ENCODE peak calls at places on chromosomes 16 and 17, in four cellular contexts. Y, K, W and P are unnamed samples.

GRCh38 chr17:13337864-13338371 is 263.8 kb downstream of the HS3ST3A1 start:
- DNase-seq in W (no peak), Y (peak), K (peak), P (peak)

GRCh38 chr17:45293413-45294211 is 23.2 kb downstream of the MAP3K14 start:
- DNase-seq in W (peak), K (peak), Y (peak), P (no peak)

GRCh38 chr17:59367657-59368045 is 36.2 kb downstream of the YPEL2 start:
- DNase-seq in K (no peak), W (no peak), Y (no peak), P (no peak)

GRCh38 chr16:89892635-89893034 is 19.2 kb downstream of the TCF25 start:
- DNase-seq in W (no peak), Y (no peak), K (no peak), P (no peak)

GRCh38 chr16:58792188-58792587 is 58.1 kb upstream of the GOT2 start:
- DNase-seq in K (no peak), W (no peak), Y (no peak), P (no peak)

GRCh38 chr17:50348522-50349240 is 2.8 kb downstream of the XYLT2 start:
- DNase-seq in W (no peak), K (peak), Y (no peak), P (no peak)

GRCh38 chr17:37191219-37191618 is 184.6 kb upstream of the C17orf78 start:
- DNase-seq in K (peak), W (no peak), Y (no peak), P (no peak)

GRCh38 chr16:85650864-85651811 is 37.6 kb downstream of the GINS2 start:
- DNase-seq in K (no peak), W (no peak), Y (no peak), P (no peak)

GRCh38 chr16:12618515-12618914 is 185.2 kb downstream of the CPPED1 start:
- DNase-seq in W (peak), K (no peak), Y (no peak), P (no peak)

GRCh38 chr17:50331085-50331791 is 14.7 kb upstream of the XYLT2 start:
- DNase-seq in K (peak), Y (no peak), W (no peak), P (no peak)

GRCh38 chr16:15874745-15875314 is 13.6 kb downstream of the CEP20 start:
- DNase-seq in W (no peak), Y (peak), K (peak), P (no peak)

GRCh38 chr17:76384222-76384986 is at the start of gene SPHK1:
- DNase-seq in K (peak), Y (peak), W (no peak), P (peak)

GRCh38 chr17:79524201-79524882 is 86.5 kb downstream of the RBFOX3 start:
- DNase-seq in W (no peak), Y (no peak), K (no peak), P (no peak)

DNA sequence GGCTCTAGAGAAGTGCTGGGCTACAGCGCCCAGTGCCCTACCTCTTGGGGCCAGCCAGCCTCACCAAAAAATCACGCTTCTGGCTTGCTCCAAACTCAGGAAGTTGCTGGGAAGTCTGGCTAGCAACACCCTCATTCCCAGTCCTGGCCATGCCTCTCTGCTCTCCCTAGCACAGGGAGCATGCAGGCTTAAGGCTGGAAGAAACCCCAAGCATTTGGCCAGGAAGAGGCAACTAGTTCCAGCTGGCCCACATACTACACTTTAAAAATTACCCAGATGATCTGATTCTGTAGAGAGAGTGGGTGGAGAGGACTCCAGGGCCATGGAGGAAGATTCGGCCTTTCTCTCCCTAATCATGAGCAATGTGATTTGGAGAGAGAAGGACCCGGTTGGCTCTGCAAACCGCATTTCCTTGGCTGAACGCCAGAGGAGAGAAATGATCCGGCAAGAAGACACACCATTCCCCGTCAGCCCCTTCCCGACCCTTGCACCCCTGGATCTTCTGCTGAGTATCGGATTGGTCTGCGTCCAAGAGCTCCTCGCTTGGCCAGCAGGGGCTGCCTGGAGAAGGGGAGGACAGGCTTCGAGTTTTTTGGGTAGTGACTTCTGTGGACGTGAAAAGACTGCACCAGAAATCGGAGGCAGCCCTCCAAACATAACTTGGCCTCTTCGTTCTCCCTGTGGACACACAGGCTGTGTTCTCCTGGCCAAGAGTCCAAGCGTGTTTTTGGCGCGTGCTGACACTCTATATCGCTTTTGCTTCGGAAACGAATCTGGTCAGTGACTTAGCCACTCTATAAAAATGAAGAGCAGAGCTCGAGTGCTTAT is 406.3 kb downstream of the WWOX start:
- DNase-seq in K (no peak), W (no peak), Y (no peak), P (no peak)
- TF ChIP-seq CTCF in K (no peak), W (no peak), Y (no peak), P (no peak)

GRCh38 chr16:30659507-30660423 is 1.5 kb downstream of the FBRS start:
- DNase-seq in Y (peak), K (no peak), W (no peak), P (peak)

GRCh38 chr16:30656974-30657865 is 1.0 kb upstream of the FBRS start:
- DNase-seq in K (no peak), Y (no peak), W (no peak), P (peak)

GRCh38 chr16:30660424-30661251 is 2.4 kb downstream of the FBRS start:
- DNase-seq in K (no peak), Y (no peak), W (no peak), P (peak)

GRCh38 chr16:30657866-30658730 is at the start of gene FBRS:
- DNase-seq in K (peak), Y (peak), W (peak), P (peak)

GRCh38 chr16:30658731-30659506 is 688 bp downstream of the FBRS start:
- DNase-seq in Y (peak), K (peak), W (peak), P (peak)
- TF ChIP-seq CTCF in Y (no peak), K (peak), W (no peak), P (peak)

DNA sequence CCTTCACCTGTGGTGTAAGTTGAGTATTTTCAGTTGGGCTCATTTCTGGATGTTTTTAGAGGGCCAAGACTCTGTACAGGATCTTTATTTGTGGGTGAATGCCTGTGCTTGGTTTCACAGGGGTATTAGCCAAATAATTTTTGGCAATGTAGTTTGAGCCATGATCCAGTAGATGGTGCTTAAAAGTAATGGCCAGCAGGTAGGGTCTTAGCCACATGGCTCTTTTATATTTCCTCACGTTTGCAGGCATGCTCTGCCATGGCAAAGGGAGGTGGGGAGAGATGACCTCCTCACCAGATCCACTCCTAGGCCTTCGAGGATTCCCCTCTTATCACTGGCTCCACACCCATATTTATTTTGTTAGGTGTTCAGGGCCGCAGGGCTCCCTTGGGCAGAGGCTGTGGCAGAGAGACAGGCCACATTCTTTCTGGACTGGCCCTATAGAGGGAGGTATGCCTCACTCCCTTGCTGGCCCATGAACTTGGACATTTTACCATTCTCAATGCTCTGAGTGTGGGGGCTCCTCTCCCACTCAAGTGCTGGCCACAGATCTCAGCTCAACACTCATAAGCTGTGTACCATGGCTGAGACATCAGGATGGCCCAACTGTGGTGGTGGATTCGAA is 417.1 kb downstream of the XYLT1 start:
- DNase-seq in W (no peak), K (no peak), Y (no peak), P (no peak)
- TF ChIP-seq CTCF in W (no peak), K (no peak), Y (no peak), P (peak)

DNA sequence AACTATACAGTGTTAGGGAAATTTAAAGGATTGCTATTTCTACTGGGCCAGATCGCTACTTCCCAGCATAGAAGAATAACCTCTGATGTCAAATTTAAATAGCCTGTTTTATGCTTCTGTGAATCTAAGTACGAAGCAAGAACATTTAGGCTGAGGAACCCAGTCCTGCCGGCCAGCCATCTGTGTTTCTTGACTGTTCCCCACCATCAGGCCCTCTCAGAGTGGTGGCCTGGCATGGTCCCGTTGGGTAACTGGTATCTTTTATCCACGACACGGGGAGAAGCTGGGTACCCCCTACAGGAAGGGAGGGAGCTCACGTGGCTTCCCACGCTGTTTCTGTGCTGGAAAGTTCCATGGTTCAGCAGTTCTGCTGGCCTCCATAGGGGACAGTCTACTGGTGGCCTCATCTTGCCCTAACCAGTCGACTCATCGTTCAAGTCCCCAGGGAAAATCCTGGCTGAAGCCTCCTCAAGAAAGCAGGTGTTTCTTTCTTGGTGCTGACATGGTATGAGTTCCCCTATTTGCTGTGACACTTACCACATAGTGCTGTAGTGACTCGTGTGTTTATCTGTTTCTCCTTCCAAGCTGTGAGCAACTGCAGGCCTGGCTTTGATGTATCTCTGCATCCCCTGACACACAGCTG is 201.7 kb upstream of the NLRP1 start:
- DNase-seq in Y (no peak), K (peak), W (no peak), P (peak)
- TF ChIP-seq CTCF in Y (no peak), K (peak), W (no peak), P (no peak)

GRCh38 chr16:67893791-67894399 is 841 bp downstream of the PSKH1 start:
- DNase-seq in Y (no peak), W (no peak), K (no peak), P (no peak)
- TF ChIP-seq CTCF in Y (no peak), W (no peak), K (no peak), P (no peak)

DNA sequence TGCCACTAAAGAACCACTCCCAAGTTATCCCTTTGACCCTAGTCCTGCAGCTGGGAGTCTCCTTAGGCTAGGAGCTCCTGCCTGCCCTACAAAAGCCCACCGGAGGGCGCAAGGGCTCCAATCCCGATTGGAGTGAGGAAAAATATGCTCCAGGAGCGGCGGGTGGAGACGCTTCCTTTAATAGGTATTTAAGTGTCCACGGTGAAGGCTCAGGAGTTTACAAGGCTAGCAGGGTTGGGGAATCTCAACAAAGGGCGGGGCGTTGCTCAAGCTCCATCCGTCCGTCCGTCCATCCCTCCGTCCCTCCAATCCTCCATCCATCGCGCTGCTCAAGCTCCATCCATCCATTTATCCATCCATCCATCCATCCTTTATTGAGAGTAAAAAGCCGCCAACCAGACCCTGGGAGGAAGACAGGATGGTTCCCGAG is 556 bp upstream of the SPNS1 start:
- DNase-seq in W (no peak), K (peak), Y (peak), P (no peak)
- TF ChIP-seq CTCF in W (peak), K (peak), Y (peak), P (peak)

GRCh38 chr16:70418274-70418992 is 20.5 kb downstream of the ST3GAL2 start:
- DNase-seq in K (no peak), Y (no peak), W (no peak), P (no peak)
- TF ChIP-seq CTCF in K (no peak), Y (no peak), W (no peak), P (no peak)

DNA sequence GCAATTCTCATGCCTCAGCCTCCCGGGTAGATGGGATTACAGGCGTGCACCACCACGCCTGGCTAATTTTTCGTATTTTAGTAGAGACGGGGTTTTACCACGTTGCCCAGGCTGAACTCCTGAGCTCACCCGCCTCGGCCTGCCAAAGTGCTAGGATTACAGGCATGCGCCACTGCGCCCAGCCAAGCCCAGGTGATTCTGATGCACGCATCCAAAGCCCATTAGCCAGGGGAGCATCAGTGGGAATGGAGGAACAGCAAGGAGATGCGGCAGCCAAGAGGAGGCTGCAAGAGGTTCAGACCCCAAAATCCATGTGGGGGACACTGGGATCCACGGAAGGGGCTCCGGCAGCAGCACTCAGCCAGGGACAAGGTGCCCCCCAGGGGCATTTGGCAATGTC is 12.1 kb downstream of the ATP2A3 start:
- DNase-seq in W (no peak), Y (no peak), K (no peak), P (no peak)
- TF ChIP-seq CTCF in W (no peak), Y (no peak), K (no peak), P (no peak)

GRCh38 chr16:67967183-67967955 is 1.1 kb downstream of the SLC12A4 start:
- DNase-seq in W (no peak), Y (no peak), K (peak), P (no peak)

GRCh38 chr16:67968440-67969285 is at the start of gene SLC12A4:
- DNase-seq in Y (peak), W (no peak), K (peak), P (peak)

GRCh38 chr16:67966549-67967182 is 1.8 kb downstream of the SLC12A4 start:
- DNase-seq in K (peak), Y (no peak), W (no peak), P (no peak)

GRCh38 chr16:67967956-67968439 is 439 bp downstream of the SLC12A4 start:
- DNase-seq in W (no peak), Y (peak), K (no peak), P (peak)

DNA sequence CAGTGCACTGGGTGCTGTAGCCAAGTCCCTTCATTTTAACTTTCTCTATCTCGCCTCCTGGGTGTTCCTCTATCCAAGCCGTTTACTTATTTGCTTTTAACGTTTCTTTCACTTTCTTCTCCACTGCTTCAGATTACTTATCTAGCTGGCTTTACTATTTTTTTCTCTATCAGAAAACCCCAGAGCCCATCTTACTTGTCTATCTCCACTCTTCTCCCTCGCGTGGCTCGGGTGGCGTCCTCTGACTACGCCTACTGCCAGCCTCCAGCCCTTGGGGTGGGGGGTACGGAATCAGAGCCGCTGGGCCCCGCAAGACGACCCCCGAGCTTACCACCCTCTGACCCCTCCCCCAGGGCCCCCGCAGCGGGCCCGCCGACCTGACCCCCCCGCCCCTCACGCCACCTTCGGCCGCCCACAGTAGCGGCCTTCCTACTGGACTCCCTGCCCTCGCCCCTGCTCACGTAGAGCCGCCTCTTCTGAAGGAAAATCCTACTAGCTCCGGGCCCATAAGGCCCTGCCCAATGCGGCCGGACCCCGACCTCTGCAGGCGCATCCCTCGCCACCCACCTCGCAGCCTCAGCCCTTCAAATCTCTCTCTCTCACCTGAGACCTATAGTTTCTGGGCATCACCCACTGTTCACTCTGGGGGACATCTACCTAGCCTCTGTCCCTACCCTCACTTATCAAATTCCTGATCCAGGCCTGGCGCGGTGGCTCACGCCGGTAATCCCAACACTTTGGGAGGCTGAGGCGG is 1.0 kb upstream of the SLC12A4 start:
- DNase-seq in K (no peak), W (no peak), Y (peak), P (peak)
- TF ChIP-seq CTCF in K (no peak), W (no peak), Y (no peak), P (no peak)